ENCODE peak calls at places on chromosomes 4 and X, in nine cellular contexts. W is heart right ventricle, B is tibial nerve, K is hepatocyte, S is fibroblast of lung, H is Peyer's patch, J is PC-3, R is PC-9, F is neural progenitor cell. C is an unnamed sample.
A peak's percentile ranks its signal among the peaks of the same experiment; 100 is the strongest.

GRCh38 chr4:112060212-112060611 is 85.0 kb upstream of the FAM241A start:
- DNase-seq in W (no peak), B (no peak), K (peak; percentile 29), S (peak; percentile 23), H (no peak), J (peak; percentile 59), R (no peak), F (peak; percentile 52), C (no peak)

GRCh38 chr4:13523591-13524503 is 20.5 kb downstream of the NKX3-2 start:
- DNase-seq in W (no peak), B (no peak), K (no peak), S (no peak), H (no peak), J (no peak), R (no peak), F (no peak), C (no peak)

GRCh38 chr4:41454393-41454792 is 83.6 kb upstream of the LIMCH1 start:
- DNase-seq in W (no peak), B (no peak), K (peak; percentile 24), S (no peak), H (no peak), J (no peak), R (no peak), F (peak; percentile 12), C (no peak)

GRCh38 chrX:153739754-153740486 is 15.3 kb downstream of the ABCD1 start:
- DNase-seq in W (no peak), B (no peak), K (no peak), S (no peak), H (no peak), J (no peak), R (no peak), F (no peak), C (no peak)

GRCh38 chr4:99483636-99484035 is 27.2 kb upstream of the C4orf17 start:
- DNase-seq in W (no peak), B (no peak), K (no peak), S (peak; percentile 49), H (no peak), J (peak; percentile 24), R (no peak), F (no peak), C (no peak)

GRCh38 chr4:139887378-139887801 is 221.8 kb downstream of the MGST2 start:
- DNase-seq in W (no peak), B (no peak), K (no peak), S (peak; percentile 49), H (no peak), J (no peak), R (no peak), F (no peak), C (no peak)

GRCh38 chrX:140510895-140511295 is 6.0 kb upstream of the SOX3 start:
- DNase-seq in W (no peak), B (no peak), K (no peak), S (no peak), H (no peak), J (no peak), R (no peak), F (peak; percentile 58), C (no peak)

GRCh38 chr4:31234494-31234893 is 514.3 kb downstream of the PCDH7 start:
- DNase-seq in W (no peak), B (no peak), K (peak; percentile 38), S (no peak), H (no peak), J (no peak), R (no peak), F (no peak), C (no peak)

GRCh38 chr4:173436149-173436579 is 37.2 kb upstream of the SCRG1 start:
- DNase-seq in W (no peak), B (no peak), K (peak; percentile 28), S (peak; percentile 70), H (no peak), J (no peak), R (no peak), F (peak; percentile 6), C (no peak)

GRCh38 chr4:158208931-158209640 is 1.2 kb upstream of the TMEM144 start:
- DNase-seq in W (no peak), B (no peak), K (no peak), S (no peak), H (no peak), J (no peak), R (no peak), F (no peak), C (no peak)

GRCh38 chrX:149631293-149632165 is at the start of gene TMEM185A:
- DNase-seq in W (peak; percentile 70), B (peak; percentile 37), K (peak; percentile 81), S (peak; percentile 39), H (peak; percentile 79), J (peak; percentile 65), R (peak; percentile 55), F (peak; percentile 89), C (peak; percentile 55)

GRCh38 chrX:107673933-107674479 is 45.7 kb downstream of the PRPS1 start:
- DNase-seq in W (peak; percentile 79), B (peak; percentile 86), K (peak; percentile 88), S (peak; percentile 94), H (peak; percentile 71), J (no peak), R (peak; percentile 32), F (peak; percentile 33), C (peak; percentile 77)

DNA sequence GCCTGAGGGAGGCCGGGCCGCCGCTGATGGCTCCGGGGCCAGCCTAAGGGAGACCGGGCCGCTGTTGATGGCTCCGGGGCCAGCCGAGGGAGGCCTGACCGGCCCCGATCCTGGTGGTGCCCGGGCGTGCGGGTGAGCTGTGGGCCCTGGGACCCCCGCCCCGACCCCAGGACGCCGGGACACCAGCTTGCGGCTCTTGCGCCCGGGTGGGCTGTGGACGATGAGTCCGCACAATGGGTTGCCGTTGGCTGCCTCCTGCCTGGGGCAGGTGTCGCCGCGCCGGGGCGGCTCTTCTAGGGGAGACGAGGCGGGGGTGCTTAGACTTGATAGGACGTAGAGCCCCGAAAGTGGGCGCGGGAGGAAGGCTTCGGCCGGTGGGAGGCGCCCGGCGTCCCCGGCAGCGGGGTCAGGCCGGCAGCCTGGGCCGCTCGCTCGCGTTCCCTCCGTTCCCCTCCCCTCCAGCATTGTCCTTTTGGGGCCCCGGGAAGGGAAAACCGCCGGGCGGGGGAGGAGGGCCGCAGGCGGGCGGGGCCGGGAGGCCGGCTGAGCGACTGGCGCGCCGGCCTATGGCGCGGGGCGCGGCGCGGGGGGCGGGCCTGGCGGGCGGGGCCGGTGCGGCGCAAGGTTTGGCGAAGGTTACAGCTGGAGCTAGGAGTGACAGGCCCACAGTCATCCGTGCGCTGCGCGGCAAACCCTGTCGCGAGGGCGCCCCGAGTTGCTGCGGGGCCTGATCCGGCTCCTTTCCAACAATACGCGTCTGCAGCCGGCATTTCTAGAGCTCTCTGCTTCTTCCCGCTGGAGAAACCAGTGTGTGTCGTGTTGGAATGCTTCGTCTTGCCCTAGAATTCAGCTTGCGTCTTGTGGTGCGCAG is 819 bp downstream of the KIAA0232 start:
- DNase-seq in W (peak; percentile 91), B (peak; percentile 76), K (peak; percentile 96), S (peak; percentile 90), H (peak; percentile 95), J (peak; percentile 76), R (peak; percentile 59), F (peak; percentile 98), C (peak; percentile 88)
- H3K27ac ChIP-seq in W (peak overlapping the region; percentile 99), B (peak overlapping the region; percentile 99), K (peak overlapping the region; percentile 100), S (peak overlapping the region; percentile 87), H (peak overlapping the region; percentile 98), J (peak overlapping the region; percentile 52), R (peak overlapping the region; percentile 75), F (peak overlapping the region; percentile 94), C (peak overlapping the region; percentile 95)

GRCh38 chr4:77145806-77146425 is 11.1 kb upstream of the CCNG2 start:
- DNase-seq in W (no peak), B (no peak), K (no peak), S (no peak), H (no peak), J (no peak), R (no peak), F (no peak), C (no peak)
- H3K9me3 ChIP-seq in W (no peaks in the 10 kb centered on the region), B (no peaks in the 10 kb centered on the region), K (no peaks in the 10 kb centered on the region), S (no peaks in the 10 kb centered on the region), H (no peaks in the 10 kb centered on the region), J (no peaks in the 10 kb centered on the region), R (no peaks in the 10 kb centered on the region), F (no peaks in the 10 kb centered on the region), C (no peaks in the 10 kb centered on the region)

GRCh38 chr4:25377572-25377882 is 464 bp downstream of the ANAPC4 start:
- DNase-seq in W (no peak), B (no peak), K (no peak), S (no peak), H (no peak), J (no peak), R (no peak), F (no peak), C (no peak)
- H3K27ac ChIP-seq in W (peak overlapping the region; percentile 85), B (peak overlapping the region; percentile 90), K (peak overlapping the region; percentile 74), S (peak overlapping the region; percentile 71), H (peak overlapping the region; percentile 77), J (no peak overlapping the region), R (no peak overlapping the region), F (no peak overlapping the region), C (peak overlapping the region; percentile 81)

GRCh38 chr4:19947349-19947748 is 304.4 kb upstream of the SLIT2 start:
- DNase-seq in W (no peak), B (no peak), K (no peak), S (peak; percentile 87), H (no peak), J (peak; percentile 10), R (no peak), F (no peak), C (no peak)
- H3K9me3 ChIP-seq in W (no peaks in the 10 kb centered on the region), B (peaks cover 6% of the 10 kb centered on the region), K (no peaks in the 10 kb centered on the region), S (no peaks in the 10 kb centered on the region), H (no peaks in the 10 kb centered on the region), J (no peaks in the 10 kb centered on the region), R (no peaks in the 10 kb centered on the region), F (no peaks in the 10 kb centered on the region), C (no peaks in the 10 kb centered on the region)

DNA sequence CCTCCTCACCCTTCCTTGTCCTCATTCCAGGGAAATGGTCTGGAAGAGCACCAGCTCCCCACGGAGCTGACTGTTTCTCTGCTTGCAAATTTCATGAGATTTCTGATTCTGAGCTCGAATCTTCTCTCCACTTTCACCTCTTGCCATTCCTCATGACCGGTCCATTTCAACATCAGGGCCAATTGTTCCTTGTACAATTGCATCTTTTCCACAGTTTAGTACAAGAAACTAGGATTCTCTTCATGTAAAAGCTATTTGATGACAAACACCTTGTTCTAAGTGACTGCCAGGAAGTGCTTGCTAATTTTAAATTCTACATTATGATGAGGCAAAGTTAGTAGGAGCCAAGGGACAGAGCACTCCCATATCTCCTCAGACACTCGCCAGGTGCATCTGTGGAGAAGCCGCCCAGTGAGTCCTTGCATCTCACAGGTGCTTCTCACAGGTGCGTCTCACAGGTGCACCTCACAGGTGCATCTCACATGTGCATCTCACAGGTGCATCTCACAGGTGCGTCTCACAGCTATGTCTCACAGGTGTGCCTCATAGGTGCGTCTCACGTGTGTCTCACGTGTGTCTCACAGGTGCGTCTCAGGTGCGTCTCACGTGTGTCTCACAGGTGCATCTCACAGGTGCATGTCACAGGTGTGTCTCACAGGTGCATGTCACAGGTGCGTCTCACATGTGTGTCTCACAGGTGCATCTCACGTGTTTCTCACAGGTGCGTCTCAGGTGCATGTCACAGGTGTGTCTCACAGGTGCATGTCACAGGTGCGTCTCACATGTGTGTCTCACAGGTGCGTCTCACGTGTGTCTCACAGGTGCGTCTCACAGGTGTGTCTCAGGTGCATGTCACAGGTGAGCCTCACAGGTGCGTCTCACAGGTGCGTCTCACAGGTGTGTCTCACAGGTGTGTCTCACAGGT is 3.0 kb upstream of the PDE6B start:
- DNase-seq in W (no peak), B (no peak), K (no peak), S (peak; percentile 2), H (no peak), J (no peak), R (no peak), F (peak; percentile 1), C (no peak)
- H3K27ac ChIP-seq in W (no peak overlapping the region), B (no peak overlapping the region), K (no peak overlapping the region), S (no peak overlapping the region), H (no peak overlapping the region), J (no peak overlapping the region), R (no peak overlapping the region), F (no peak overlapping the region), C (no peak overlapping the region)

C was measured in gastrocnemius medialis.